ENCODE peak calls at places on chromosomes 7 and 10, in seven cellular contexts. J, F, E, D, O, S and C are unnamed samples.

GRCh38 chr7:151008511-151009323 is 15.6 kb downstream of the ATG9B start:
- DNase-seq in D (peak; percentile 71), J (peak; percentile 91), O (peak; percentile 39), S (peak; percentile 85), F (peak; percentile 30), E (peak; percentile 73), C (peak; percentile 78)

GRCh38 chr7:128892521-128893250 is 17.8 kb downstream of the KCP start:
- DNase-seq in S (no peak), D (no peak), F (no peak), E (no peak), J (peak; percentile 60), O (no peak), C (no peak)

GRCh38 chr10:44922021-44922420 is 10.9 kb downstream of the TMEM72 start:
- DNase-seq in F (no peak), O (no peak), D (no peak), J (no peak), S (no peak), E (no peak), C (no peak)

GRCh38 chr10:113665806-113666354 is 2.0 kb upstream of the NRAP start:
- DNase-seq in S (no peak), J (no peak), F (peak; percentile 5), E (no peak), D (peak; percentile 49), O (no peak), C (no peak)

GRCh38 chr10:119769886-119770285 is 44.0 kb downstream of the INPP5F start:
- DNase-seq in D (no peak), S (no peak), F (peak; percentile 61), J (no peak), O (no peak), E (no peak), C (no peak)

GRCh38 chr7:30068117-30068516 is 39.9 kb downstream of the PLEKHA8 start:
- DNase-seq in S (no peak), D (no peak), E (no peak), F (no peak), O (no peak), J (no peak), C (no peak)

GRCh38 chr10:11603741-11604140 is 7.7 kb downstream of the USP6NL start:
- DNase-seq in S (no peak), D (no peak), F (no peak), E (no peak), J (no peak), O (no peak), C (no peak)

GRCh38 chr7:109964780-109965179 is 1126.1 kb upstream of the LRRN3 start:
- DNase-seq in D (no peak), F (peak; percentile 2), O (no peak), J (no peak), S (no peak), E (no peak), C (no peak)

GRCh38 chr10:100866575-100867098 is 46.1 kb upstream of the SLF2 start:
- DNase-seq in O (no peak), J (no peak), D (no peak), S (no peak), F (no peak), E (no peak), C (no peak)

GRCh38 chr10:129375171-129375570 is 91.9 kb upstream of the MGMT start:
- DNase-seq in S (no peak), F (no peak), O (no peak), D (no peak), E (no peak), J (no peak), C (no peak)

GRCh38 chr10:71974489-71975011 is 10.4 kb downstream of the CHST3 start:
- DNase-seq in E (no peak), S (peak; percentile 28), F (peak; percentile 23), D (peak; percentile 82), J (no peak), O (no peak), C (no peak)

GRCh38 chr10:107081644-107082043 is 82.9 kb downstream of the SORCS1 start:
- DNase-seq in E (no peak), D (no peak), F (no peak), J (no peak), O (peak; percentile 2), S (no peak), C (no peak)

GRCh38 chr10:130453721-130454542 is 317.7 kb downstream of the GLRX3 start:
- DNase-seq in D (no peak), J (no peak), S (no peak), F (no peak), E (no peak), O (no peak), C (no peak)

GRCh38 chr10:114352653-114353298 is 51.5 kb downstream of the AFAP1L2 start:
- DNase-seq in O (no peak), S (no peak), F (no peak), D (no peak), E (no peak), J (no peak), C (no peak)

GRCh38 chr10:94035982-94036663 is 42.4 kb downstream of the PLCE1 start:
- DNase-seq in J (no peak), F (no peak), S (no peak), O (no peak), D (no peak), E (no peak), C (no peak)

GRCh38 chr10:63173468-63174227 is 40.5 kb downstream of the NRBF2 start:
- DNase-seq in F (no peak), D (no peak), O (peak; percentile 77), J (no peak), S (peak; percentile 71), E (no peak), C (no peak)

GRCh38 chr10:27997865-27998177 is 1.1 kb downstream of the ODAD2 start:
- DNase-seq in O (no peak), J (no peak), F (peak; percentile 2), S (no peak), D (no peak), E (no peak), C (no peak)

GRCh38 chr7:101614098-101614938 is 14.8 kb downstream of the MYL10 start:
- DNase-seq in O (no peak), E (no peak), S (no peak), F (no peak), J (peak; percentile 50), D (no peak), C (no peak)

GRCh38 chr7:100679927-100680588 is 6.5 kb downstream of the GNB2 start:
- DNase-seq in S (no peak), E (no peak), D (peak; percentile 71), J (peak; percentile 49), O (no peak), F (no peak), C (no peak)

GRCh38 chr7:26191233-26191973 is 9.1 kb downstream of the HNRNPA2B1 start:
- DNase-seq in F (no peak), O (no peak), D (no peak), E (no peak), J (no peak), S (no peak), C (no peak)

GRCh38 chr7:141563956-141564623 is 12.9 kb downstream of the AGK start:
- DNase-seq in E (no peak), J (no peak), D (no peak), O (peak; percentile 60), F (no peak), S (peak; percentile 42), C (no peak)

GRCh38 chr10:20396168-20396567 is 500.9 kb downstream of the NEBL start:
- DNase-seq in O (no peak), S (no peak), D (no peak), J (no peak), F (no peak), E (no peak), C (no peak)
- H3K27ac ChIP-seq in O (no peak overlapping the region), S (no peak overlapping the region), D (no peak overlapping the region), J (no peak overlapping the region), F (no peak overlapping the region), E (no peak overlapping the region), C (no peak overlapping the region)

GRCh38 chr10:110077436-110078120 is 69.8 kb downstream of the ADD3 start:
- DNase-seq in E (no peak), J (no peak), D (no peak), S (peak; percentile 33), F (no peak), O (no peak), C (no peak)

GRCh38 chr10:110075726-110076125 is 67.9 kb downstream of the ADD3 start:
- DNase-seq in O (no peak), D (no peak), F (no peak), E (no peak), S (no peak), J (no peak), C (no peak)

GRCh38 chr10:110074986-110075664 is 67.3 kb downstream of the ADD3 start:
- DNase-seq in D (no peak), F (peak; percentile 65), J (no peak), E (no peak), O (no peak), S (no peak), C (no peak)

GRCh38 chr10:110078317-110078716 is 70.5 kb downstream of the ADD3 start:
- DNase-seq in D (no peak), F (no peak), J (no peak), S (no peak), O (no peak), E (no peak), C (no peak)

DNA sequence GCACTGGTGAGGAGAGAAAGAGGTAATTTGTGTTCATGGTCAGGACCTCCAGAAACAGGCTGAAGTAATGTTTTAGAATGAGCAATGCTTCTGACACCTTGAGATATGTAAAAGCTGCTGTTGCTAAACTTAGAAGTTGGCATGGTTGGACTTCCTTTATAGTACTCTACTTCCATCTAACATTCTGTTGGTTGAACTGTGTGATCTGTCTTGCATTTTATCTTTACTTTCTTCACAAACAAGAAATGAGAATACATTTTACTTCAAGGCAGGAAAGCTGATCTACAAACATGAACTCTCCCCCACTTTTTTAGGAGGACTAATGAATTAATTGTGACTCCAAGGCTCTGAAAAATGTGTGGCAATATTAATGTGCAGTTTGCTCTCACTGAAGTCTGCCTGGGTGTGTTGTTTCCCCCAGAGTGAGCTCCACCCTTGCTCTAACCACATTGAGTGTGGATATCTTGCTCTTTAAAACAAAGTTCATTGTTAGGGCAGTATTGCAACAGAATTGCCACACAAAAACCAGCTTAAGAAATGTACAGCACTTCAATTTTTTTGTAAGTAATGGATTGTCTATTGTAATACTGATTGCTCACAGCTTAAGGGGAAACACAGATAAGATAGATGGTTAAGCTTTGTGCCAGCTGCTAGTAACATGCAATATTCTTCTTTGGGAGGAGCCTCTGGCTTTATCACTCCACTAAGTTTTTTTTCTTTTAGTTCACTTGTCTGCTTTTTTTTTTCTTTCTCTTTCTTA is 69.0 kb downstream of the ADD3 start:
- DNase-seq in J (no peak), D (peak; percentile 38), S (peak; percentile 87), O (peak; percentile 76), F (peak; percentile 71), E (no peak), C (no peak)
- H3K4me3 ChIP-seq in J (peak overlapping the region; percentile 39), D (peak overlapping the region; percentile 43), S (peak overlapping the region; percentile 86), O (peak overlapping the region; percentile 43), F (no peak overlapping the region), E (peak overlapping the region; percentile 30), C (peak overlapping the region; percentile 48)

GRCh38 chr7:80773787-80774508 is 135.5 kb downstream of the CD36 start:
- DNase-seq in O (no peak), E (no peak), S (no peak), D (no peak), F (no peak), J (no peak), C (no peak)
- H3K4me1 ChIP-seq in O (no peaks in the 10 kb centered on the region), E (peaks cover 7% of the 10 kb centered on the region), S (no peaks in the 10 kb centered on the region), D (peaks cover 43% of the 10 kb centered on the region), F (peaks cover 15% of the 10 kb centered on the region), J (peaks cover 26% of the 10 kb centered on the region), C (no peaks in the 10 kb centered on the region)

GRCh38 chr10:96637709-96638108 is 50.9 kb upstream of the TM9SF3 start:
- DNase-seq in J (no peak), O (no peak), D (no peak), E (no peak), F (no peak), S (no peak), C (no peak)
- H3K27ac ChIP-seq in J (no peak overlapping the region), O (no peak overlapping the region), D (no peak overlapping the region), E (no peak overlapping the region), F (no peak overlapping the region), S (no peak overlapping the region), C (no peak overlapping the region)